ENCODE peak calls at places on chromosomes 6 and 20, in seven cellular contexts. O is fibroblast of lung, S is AG10803, F is heart right ventricle, A is fibroblast of the aortic adventitia, T is right lobe of liver, D is GM20000. L is an unnamed sample.

GRCh38 chr6:7215140-7215539 is 97.9 kb downstream of the SSR1 start:
- DNase-seq in T (no peak), O (peak), A (no peak), S (no peak), F (no peak), D (no peak), L (no peak)

GRCh38 chr6:32779036-32779435 is 15.7 kb upstream of the HLA-DQB2 start:
- DNase-seq in F (no peak), T (no peak), S (no peak), O (no peak), A (no peak), D (no peak), L (no peak)

GRCh38 chr20:14406495-14406894 is 69.1 kb upstream of the FLRT3 start:
- DNase-seq in A (peak), O (peak), S (peak), T (no peak), D (no peak), F (no peak), L (no peak)

GRCh38 chr6:161038229-161039003 is 46.8 kb downstream of the MAP3K4 start:
- DNase-seq in D (peak), A (peak), T (no peak), F (peak), S (peak), O (peak), L (peak)

GRCh38 chr6:7390218-7390878 is 740 bp downstream of the RIOK1 start:
- DNase-seq in S (no peak), O (no peak), T (no peak), A (no peak), F (no peak), D (no peak), L (no peak)

GRCh38 chr6:159252955-159253508 is 83.8 kb downstream of the FNDC1 start:
- DNase-seq in A (peak), S (peak), T (no peak), F (no peak), O (peak), D (peak), L (peak)

GRCh38 chr6:39706819-39707218 is 18.4 kb downstream of the KIF6 start:
- DNase-seq in F (no peak), D (no peak), O (no peak), A (no peak), S (no peak), T (no peak), L (no peak)

GRCh38 chr20:11912013-11912663 is 5.6 kb upstream of the BTBD3 start:
- DNase-seq in D (peak), F (no peak), T (no peak), S (no peak), A (peak), O (no peak), L (peak)

GRCh38 chr6:106799008-106799952 is 169.9 kb downstream of the QRSL1 start:
- DNase-seq in S (peak), T (no peak), D (no peak), F (no peak), A (peak), O (peak), L (no peak)

GRCh38 chr20:64156136-64156885 is 7.9 kb upstream of the MYT1 start:
- DNase-seq in S (no peak), O (no peak), D (no peak), F (no peak), A (no peak), T (no peak), L (no peak)

GRCh38 chr6:33966536-33966935 is 162.7 kb upstream of the MLN start:
- DNase-seq in S (no peak), D (no peak), O (no peak), T (no peak), F (no peak), A (no peak), L (no peak)

GRCh38 chr20:39576786-39577185 is 614.6 kb downstream of the DHX35 start:
- DNase-seq in T (no peak), D (no peak), A (no peak), O (no peak), S (no peak), F (no peak), L (no peak)

GRCh38 chr6:93407186-93407585 is 12.2 kb downstream of the EPHA7 start:
- DNase-seq in F (no peak), D (no peak), O (peak), A (peak), S (no peak), T (no peak), L (no peak)

DNA sequence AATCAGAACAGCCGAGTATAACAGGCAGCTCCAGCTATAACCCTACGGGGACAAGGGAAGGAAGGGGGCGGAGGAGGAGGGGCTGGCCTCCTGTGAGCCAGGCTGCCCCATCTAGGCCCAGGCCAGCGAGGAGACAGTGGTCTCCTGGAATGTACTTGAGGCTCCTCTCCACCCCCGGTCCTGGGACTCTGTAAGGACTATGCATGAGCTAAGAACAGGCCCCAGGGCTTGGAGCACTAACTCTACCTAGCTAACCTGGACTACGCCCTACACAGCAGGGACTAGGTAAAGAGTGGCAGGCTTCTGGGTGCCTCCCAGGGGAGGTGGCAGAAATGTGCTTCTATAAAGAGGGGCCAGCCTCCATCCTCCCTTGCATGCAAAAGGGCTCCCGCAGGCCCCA is 8.9 kb downstream of the KCNK15 start:
- DNase-seq in D (no peak), A (no peak), S (no peak), F (no peak), T (no peak), O (no peak), L (no peak)
- TF ChIP-seq CTCF in D (no peak), A (no peak), S (no peak), F (no peak), T (no peak), O (no peak), L (no peak)

GRCh38 chr20:58028123-58028522 is 200.3 kb downstream of the ANKRD60 start:
- DNase-seq in S (no peak), A (no peak), T (no peak), D (no peak), O (no peak), F (no peak), L (no peak)
- TF ChIP-seq CTCF in S (no peak), A (no peak), T (peak), D (no peak), O (no peak), F (peak), L (no peak)

GRCh38 chr6:85866758-85867401 is 224.2 kb upstream of the SYNCRIP start:
- DNase-seq in A (no peak), O (no peak), D (no peak), T (no peak), F (no peak), S (no peak), L (no peak)

GRCh38 chr6:85866373-85866740 is 223.7 kb upstream of the SYNCRIP start:
- DNase-seq in O (peak), S (peak), F (no peak), D (no peak), T (no peak), A (peak), L (no peak)

GRCh38 chr6:85867595-85867994 is 224.9 kb upstream of the SYNCRIP start:
- DNase-seq in D (no peak), S (no peak), F (no peak), T (no peak), A (no peak), O (no peak), L (no peak)

GRCh38 chr6:85865665-85866372 is 223.1 kb upstream of the SYNCRIP start:
- DNase-seq in F (no peak), O (peak), S (peak), A (peak), T (no peak), D (peak), L (no peak)

GRCh38 chr6:85864453-85865401 is 222.0 kb upstream of the SYNCRIP start:
- DNase-seq in D (no peak), T (no peak), A (peak), O (peak), S (peak), F (no peak), L (peak)
- TF ChIP-seq CTCF in D (no peak), T (no peak), A (peak), O (peak), S (peak), F (no peak), L (no peak)

GRCh38 chr6:168133186-168133585 is 54.2 kb upstream of the FRMD1 start:
- DNase-seq in F (peak), A (peak), O (peak), T (no peak), S (peak), D (no peak), L (no peak)

GRCh38 chr6:168131464-168132415 is 52.7 kb upstream of the FRMD1 start:
- DNase-seq in D (no peak), T (peak), O (no peak), F (no peak), A (no peak), S (no peak), L (no peak)

GRCh38 chr6:168130683-168131371 is 51.8 kb upstream of the FRMD1 start:
- DNase-seq in F (no peak), T (no peak), S (no peak), A (no peak), D (no peak), O (no peak), L (no peak)

GRCh38 chr6:168133707-168134398 is 54.8 kb upstream of the FRMD1 start:
- DNase-seq in O (no peak), F (no peak), T (no peak), A (no peak), S (no peak), D (no peak), L (no peak)

GRCh38 chr6:168132531-168133184 is 53.6 kb upstream of the FRMD1 start:
- DNase-seq in T (peak), F (peak), S (peak), D (no peak), O (peak), A (peak), L (no peak)
- TF ChIP-seq CTCF in T (peak), F (peak), S (peak), D (no peak), O (peak), A (peak), L (no peak)

GRCh38 chr6:43260791-43261190 is 17.5 kb downstream of the TTBK1 start:
- DNase-seq in O (no peak), D (no peak), T (no peak), S (no peak), A (no peak), F (no peak), L (no peak)
- TF ChIP-seq CTCF in O (no peak), D (no peak), T (no peak), S (no peak), A (no peak), F (no peak), L (no peak)

GRCh38 chr6:20401403-20402180 is at the start of gene E2F3:
- DNase-seq in S (peak), O (peak), D (peak), T (peak), A (peak), F (peak), L (peak)
- TF ChIP-seq CTCF in S (no peak), O (no peak), D (no peak), T (no peak), A (no peak), F (no peak), L (no peak)